ENCODE peak calls at places on chromosome 6, in six cellular contexts. X is hepatocyte, S is bronchial epithelial cell, G is fibroblast of mammary gland, D is SK-N-SH, R is HL-60. L is an unnamed sample.

GRCh38 chr6:120431841-120432240 is 902.4 kb downstream of the TBC1D32 start:
- DNase-seq in X (no peak), S (no peak), G (no peak), D (no peak), R (no peak), L (no peak)

GRCh38 chr6:13357551-13358075 is 29.3 kb upstream of the TBC1D7 start:
- DNase-seq in X (no peak), S (peak), G (peak), D (no peak), R (no peak), L (no peak)

GRCh38 chr6:113736978-113737377 is 120.2 kb upstream of the MARCKS start:
- DNase-seq in X (no peak), S (no peak), G (no peak), D (no peak), R (no peak), L (no peak)

GRCh38 chr6:30787954-30788353 is 43.6 kb upstream of the IER3 start:
- DNase-seq in X (no peak), S (no peak), G (no peak), D (no peak), R (peak), L (no peak)

GRCh38 chr6:33983109-33983475 is 162.8 kb downstream of the GRM4 start:
- DNase-seq in X (peak), S (peak), G (peak), D (peak), R (peak), L (no peak)

GRCh38 chr6:82013561-82014275 is 233.8 kb downstream of the IBTK start:
- DNase-seq in X (no peak), S (peak), G (peak), D (no peak), R (no peak), L (no peak)

GRCh38 chr6:52596371-52597028 is 19.6 kb upstream of the TRAM2 start:
- DNase-seq in X (no peak), S (peak), G (peak), D (no peak), R (no peak), L (no peak)

GRCh38 chr6:39335780-39336541 is 13.5 kb upstream of the KCNK16 start:
- DNase-seq in X (no peak), S (peak), G (no peak), D (no peak), R (no peak), L (no peak)

GRCh38 chr6:167094436-167094819 is 28.5 kb upstream of the CCR6 start:
- DNase-seq in X (no peak), S (no peak), G (no peak), D (no peak), R (no peak), L (no peak)

GRCh38 chr6:144317736-144318135 is 32.6 kb downstream of the UTRN start:
- DNase-seq in X (no peak), S (no peak), G (peak), D (no peak), R (no peak), L (no peak)

GRCh38 chr6:56292505-56293181 is 45.3 kb upstream of the COL21A1 start:
- DNase-seq in X (peak), S (peak), G (peak), D (peak), R (no peak), L (no peak)

GRCh38 chr6:100084301-100085161 is 90.5 kb upstream of the MCHR2 start:
- DNase-seq in X (peak), S (no peak), G (peak), D (no peak), R (no peak), L (no peak)

GRCh38 chr6:145373826-145374225 is 361.5 kb downstream of the EPM2A start:
- DNase-seq in X (no peak), S (no peak), G (no peak), D (no peak), R (no peak), L (no peak)

GRCh38 chr6:106461084-106461483 is 100.6 kb downstream of the CRYBG1 start:
- DNase-seq in X (no peak), S (no peak), G (no peak), D (no peak), R (no peak), L (no peak)

GRCh38 chr6:37654727-37655500 is 42.8 kb downstream of the MDGA1 start:
- DNase-seq in X (no peak), S (no peak), G (no peak), D (no peak), R (no peak), L (no peak)

GRCh38 chr6:143451531-143451930 is 926 bp downstream of the PEX3 start:
- DNase-seq in X (no peak), S (peak), G (peak), D (no peak), R (peak), L (no peak)

GRCh38 chr6:93468291-93468690 is 48.9 kb upstream of the EPHA7 start:
- DNase-seq in X (peak), S (peak), G (no peak), D (no peak), R (no peak), L (no peak)

GRCh38 chr6:188821-189655 is 103.2 kb upstream of the DUSP22 start:
- DNase-seq in X (peak), S (peak), G (peak), D (peak), R (no peak), L (peak)

GRCh38 chr6:15980801-15981200 is 148.1 kb upstream of the MYLIP start:
- DNase-seq in X (no peak), S (peak), G (no peak), D (no peak), R (no peak), L (no peak)

GRCh38 chr6:127737768-127738167 is 160.8 kb downstream of the C6orf58 start:
- DNase-seq in X (peak), S (peak), G (peak), D (no peak), R (no peak), L (no peak)

GRCh38 chr6:1325471-1326309 is 13.8 kb downstream of the FOXQ1 start:
- DNase-seq in X (peak), S (peak), G (peak), D (no peak), R (no peak), L (no peak)

GRCh38 chr6:157069585-157069984 is 253.7 kb downstream of the TMEM242 start:
- DNase-seq in X (no peak), S (no peak), G (no peak), D (no peak), R (no peak), L (no peak)

GRCh38 chr6:119205911-119206617 is 127.6 kb upstream of the FAM184A start:
- DNase-seq in X (no peak), S (no peak), G (no peak), D (no peak), R (no peak), L (peak)

GRCh38 chr6:39821739-39822532 is 29.8 kb downstream of the DAAM2 start:
- DNase-seq in X (no peak), S (no peak), G (no peak), D (no peak), R (no peak), L (no peak)

GRCh38 chr6:138539882-138540281 is 40.6 kb upstream of the NHSL1 start:
- DNase-seq in X (no peak), S (no peak), G (no peak), D (no peak), R (no peak), L (no peak)

GRCh38 chr6:111113731-111114438 is 26.6 kb downstream of the SLC16A10 start:
- DNase-seq in X (peak), S (peak), G (peak), D (peak), R (no peak), L (no peak)

GRCh38 chr6:83055366-83055964 is 10.2 kb downstream of the UBE3D start:
- DNase-seq in X (peak), S (no peak), G (peak), D (peak), R (no peak), L (no peak)

GRCh38 chr6:129645371-129646139 is 64.4 kb downstream of the ARHGAP18 start:
- DNase-seq in X (no peak), S (peak), G (peak), D (no peak), R (no peak), L (no peak)

GRCh38 chr6:3164388-3164787 is 7.0 kb upstream of the TUBB2A start:
- DNase-seq in X (no peak), S (no peak), G (no peak), D (no peak), R (no peak), L (no peak)
- TF ChIP-seq CTCF in X (no peak), S (no peak), G (no peak), D (no peak), R (no peak), L (no peak)

GRCh38 chr6:6366778-6367177 is 46.3 kb upstream of the F13A1 start:
- DNase-seq in X (no peak), S (no peak), G (no peak), D (no peak), R (no peak), L (no peak)
- TF ChIP-seq CTCF in X (no peak), S (no peak), G (no peak), D (no peak), R (no peak), L (no peak)

GRCh38 chr6:49453221-49453620 is 9.8 kb downstream of the MMUT start:
- DNase-seq in X (peak), S (peak), G (no peak), D (no peak), R (no peak), L (no peak)
- TF ChIP-seq CTCF in X (peak), S (peak), G (peak), D (peak), R (no peak), L (peak)

GRCh38 chr6:108781419-108782110 is 66.7 kb upstream of the ARMC2 start:
- DNase-seq in X (no peak), S (no peak), G (peak), D (no peak), R (no peak), L (no peak)

GRCh38 chr6:108779521-108779920 is 68.7 kb upstream of the ARMC2 start:
- DNase-seq in X (no peak), S (no peak), G (no peak), D (no peak), R (no peak), L (no peak)

GRCh38 chr6:108780784-108781183 is 67.4 kb upstream of the ARMC2 start:
- DNase-seq in X (no peak), S (no peak), G (no peak), D (no peak), R (no peak), L (no peak)

GRCh38 chr6:108785653-108786052 is 62.6 kb upstream of the ARMC2 start:
- DNase-seq in X (no peak), S (no peak), G (no peak), D (no peak), R (no peak), L (no peak)

DNA sequence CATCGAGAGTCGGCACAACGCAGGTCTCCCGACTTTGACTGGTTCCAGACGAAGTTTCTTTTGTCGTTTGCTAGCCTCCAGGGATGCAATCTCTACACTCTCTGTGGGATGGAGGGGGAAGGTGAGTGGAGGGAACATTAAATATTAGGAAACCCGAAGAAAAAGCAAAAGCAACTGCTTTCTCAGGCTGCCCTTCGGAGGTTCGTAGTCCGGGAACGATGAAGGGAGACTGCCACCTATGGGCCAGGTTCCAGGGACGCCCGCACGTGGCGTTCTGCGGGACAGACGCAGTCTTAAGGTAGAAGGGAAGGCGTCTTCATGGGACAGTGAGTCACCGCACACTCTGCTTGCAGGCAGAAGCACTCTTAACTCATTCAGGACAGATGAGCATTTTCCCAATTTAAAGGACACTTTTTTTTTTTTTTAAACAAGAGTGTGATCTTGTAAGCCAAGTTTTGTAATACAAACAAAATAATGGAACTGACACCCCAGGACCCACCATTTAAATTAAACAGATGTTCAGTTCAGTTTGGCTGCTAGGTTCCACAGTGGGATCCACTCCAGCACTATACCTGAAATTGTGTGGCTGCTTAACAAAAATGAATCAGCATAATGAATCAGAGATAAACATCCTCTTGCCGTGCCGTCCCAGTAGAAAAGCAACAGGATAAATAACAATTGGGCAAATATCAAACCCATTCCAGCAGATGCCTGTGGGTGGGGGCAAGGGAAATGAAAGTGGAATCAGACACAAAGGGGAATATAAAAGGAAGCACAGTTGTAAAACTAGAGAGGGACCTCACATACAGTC is 65.8 kb upstream of the ARMC2 start:
- DNase-seq in X (peak), S (peak), G (peak), D (peak), R (peak), L (peak)
- TF ChIP-seq CTCF in X (peak), S (peak), G (peak), D (peak), R (peak), L (peak)

DNA sequence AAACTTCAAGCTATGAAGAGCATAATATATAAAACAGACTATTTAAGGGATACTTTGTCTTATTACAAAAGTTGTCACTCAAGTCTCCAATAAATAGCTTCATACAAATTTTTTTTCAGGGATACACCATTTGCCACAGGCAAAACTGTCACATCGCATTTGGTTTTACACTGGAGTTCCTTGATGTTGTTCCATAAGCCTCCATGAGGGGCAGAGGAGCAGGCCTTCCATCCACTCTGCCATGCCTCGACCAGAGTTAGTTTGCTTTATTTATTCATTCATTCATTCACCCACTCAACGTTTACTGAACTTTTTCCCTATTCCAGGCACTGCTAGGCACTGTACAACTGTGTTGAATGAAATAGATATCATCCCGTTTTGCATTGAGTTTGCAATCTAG is 246.6 kb downstream of the PHF3 start:
- DNase-seq in X (no peak), S (no peak), G (no peak), D (peak), R (no peak), L (no peak)
- TF ChIP-seq CTCF in X (peak), S (peak), G (peak), D (peak), R (no peak), L (peak)

GRCh38 chr6:108254436-108255410 is 6.1 kb downstream of the SNX3 start:
- DNase-seq in X (no peak), S (no peak), G (no peak), D (peak), R (no peak), L (no peak)

GRCh38 chr6:108260809-108261569 is at the start of gene SNX3:
- DNase-seq in X (peak), S (peak), G (peak), D (peak), R (peak), L (peak)

GRCh38 chr6:108263371-108263770 is 2.5 kb upstream of the SNX3 start:
- DNase-seq in X (no peak), S (no peak), G (no peak), D (no peak), R (no peak), L (no peak)

DNA sequence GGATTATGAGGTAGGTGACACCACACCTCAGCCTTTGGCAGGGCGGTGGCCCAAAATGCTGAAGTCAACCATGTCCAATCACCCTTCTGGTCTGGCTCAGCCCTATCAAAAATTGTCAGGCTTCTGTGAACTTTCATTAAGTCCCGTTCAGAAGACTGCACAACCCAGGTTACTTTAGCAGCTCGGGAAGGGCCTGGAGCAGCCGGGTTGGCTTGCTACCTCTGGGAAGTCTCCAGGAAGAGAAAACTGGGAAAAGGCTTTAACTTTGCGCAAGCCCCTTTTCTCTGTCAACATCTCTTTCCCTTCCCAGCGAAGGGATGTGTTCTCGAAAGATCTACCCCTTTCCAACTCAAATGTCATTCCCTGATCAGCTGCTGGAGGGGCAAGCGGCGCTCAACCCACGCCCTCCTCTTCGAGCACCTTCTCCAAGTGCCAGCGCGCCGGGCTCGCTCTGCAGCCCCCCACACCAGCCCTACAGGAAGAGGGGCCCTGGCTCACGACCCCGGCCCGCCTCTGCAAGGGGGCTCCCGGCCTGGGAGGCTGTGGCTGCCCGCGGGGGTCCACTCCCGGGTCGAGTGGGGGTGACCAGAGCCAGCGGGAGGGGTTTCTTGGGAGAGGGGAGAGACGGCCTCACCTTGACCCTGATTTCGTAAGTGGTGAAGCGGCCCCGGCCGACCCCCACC is 573 bp downstream of the SNX3 start:
- DNase-seq in X (peak), S (peak), G (peak), D (no peak), R (no peak), L (no peak)
- TF ChIP-seq CTCF in X (no peak), S (no peak), G (no peak), D (no peak), R (no peak), L (no peak)

DNA sequence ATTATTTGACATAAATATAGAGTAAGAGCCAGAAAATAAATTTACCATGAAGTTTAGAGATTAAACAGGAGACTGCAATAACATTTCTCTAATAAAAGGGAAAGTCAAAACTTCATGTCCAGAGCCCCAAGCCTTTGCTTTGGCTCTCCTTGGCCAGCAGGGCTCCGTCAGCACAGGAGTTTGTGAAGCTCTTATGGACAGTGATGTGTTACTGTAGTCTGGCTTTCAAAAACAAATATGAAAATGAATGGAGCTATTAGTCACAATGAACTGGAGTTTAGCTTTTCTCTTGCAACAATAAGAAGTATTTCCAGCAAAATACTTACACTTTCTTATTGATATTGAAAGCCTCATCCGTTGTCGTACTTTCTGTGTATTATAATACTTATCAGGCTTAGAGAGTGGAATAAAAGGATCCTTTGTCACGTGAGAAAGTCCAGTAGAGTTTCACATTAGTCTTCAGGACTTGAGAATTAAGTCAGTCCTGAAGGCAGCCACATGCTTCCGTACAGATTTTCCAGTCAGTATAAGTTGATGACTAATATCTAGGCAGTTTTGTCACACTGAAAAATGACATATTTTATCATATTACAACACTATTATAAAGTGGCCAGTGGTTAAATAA is 117.0 kb upstream of the PRL start:
- DNase-seq in X (no peak), S (no peak), G (peak), D (no peak), R (no peak), L (no peak)
- TF ChIP-seq CTCF in X (peak), S (no peak), G (peak), D (no peak), R (no peak), L (no peak)

GRCh38 chr6:3188262-3188661 is 30.9 kb upstream of the TUBB2A start:
- DNase-seq in X (no peak), S (no peak), G (no peak), D (no peak), R (no peak), L (no peak)
- TF ChIP-seq CTCF in X (no peak), S (no peak), G (no peak), D (no peak), R (no peak), L (no peak)

GRCh38 chr6:18477301-18477941 is 90.3 kb downstream of the RNF144B start:
- DNase-seq in X (peak), S (peak), G (peak), D (no peak), R (no peak), L (no peak)

GRCh38 chr6:18473765-18474164 is 86.6 kb downstream of the RNF144B start:
- DNase-seq in X (no peak), S (no peak), G (no peak), D (no peak), R (no peak), L (no peak)

DNA sequence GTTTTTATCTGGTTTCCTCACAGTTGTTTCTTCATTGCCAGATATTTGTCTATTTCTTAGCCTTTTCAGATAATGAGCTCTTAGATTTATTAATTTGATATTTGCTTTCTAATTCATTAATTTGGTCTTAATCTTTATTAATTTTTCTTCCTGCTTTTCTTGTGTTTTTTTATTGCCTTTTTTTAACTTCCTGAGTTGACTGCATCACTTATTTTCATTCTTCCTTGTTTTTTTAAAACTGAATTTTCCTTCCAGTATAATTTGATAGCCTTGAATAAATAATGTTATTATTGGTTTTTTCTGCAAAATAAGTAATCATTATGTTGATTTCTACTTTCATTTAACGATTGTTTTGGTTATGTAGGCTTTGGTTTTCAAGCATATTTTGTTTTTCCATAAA is 91.5 kb downstream of the RNF144B start:
- DNase-seq in X (no peak), S (no peak), G (no peak), D (no peak), R (no peak), L (no peak)
- TF ChIP-seq CTCF in X (no peak), S (no peak), G (no peak), D (no peak), R (no peak), L (no peak)